ENCODE peak calls at places on chromosome 4, in ten cellular contexts. Z, W, M, I, G, B, H, X, P and S are unnamed samples.
A peak's percentile ranks its signal among the peaks of the same experiment; 100 is the strongest.

GRCh38 chr4:186957952-186958555 is 234.4 kb upstream of the FAT1 start:
- DNase-seq in X (no peak), B (no peak), Z (peak; percentile 7), P (no peak), W (no peak), G (no peak), I (no peak), M (peak; percentile 59), H (no peak), S (no peak)

GRCh38 chr4:5955201-5955821 is 62.4 kb upstream of the CRMP1 start:
- DNase-seq in I (peak; percentile 78), H (no peak), P (peak; percentile 17), B (no peak), W (peak; percentile 86), G (peak; percentile 68), Z (no peak), X (no peak), M (no peak), S (no peak)

GRCh38 chr4:78845469-78845868 is 69.3 kb downstream of the BMP2K start:
- DNase-seq in B (no peak), Z (no peak), X (peak; percentile 2), H (peak; percentile 22), P (no peak), I (no peak), W (no peak), M (no peak), G (no peak), S (peak; percentile 38)

GRCh38 chr4:144421839-144422565 is 224.0 kb upstream of the HHIP start:
- DNase-seq in H (no peak), W (no peak), I (no peak), G (no peak), Z (no peak), M (peak; percentile 65), B (no peak), P (no peak), X (no peak), S (no peak)

GRCh38 chr4:26568446-26568994 is 15.4 kb upstream of the TBC1D19 start:
- DNase-seq in G (no peak), H (peak; percentile 56), P (no peak), W (no peak), B (no peak), I (no peak), X (peak; percentile 94), Z (peak; percentile 98), M (peak; percentile 61), S (peak; percentile 58)

GRCh38 chr4:8655411-8656184 is 63.0 kb downstream of the CPZ start:
- DNase-seq in M (no peak), I (peak; percentile 75), G (peak; percentile 52), B (no peak), H (no peak), Z (no peak), X (no peak), W (no peak), P (no peak), S (no peak)

GRCh38 chr4:76515975-76516853 is 81.2 kb downstream of the SHROOM3 start:
- DNase-seq in H (peak; percentile 12), G (no peak), X (peak; percentile 14), B (no peak), M (no peak), P (no peak), Z (no peak), W (no peak), I (no peak), S (no peak)

GRCh38 chr4:11843340-11843739 is 414.6 kb upstream of the HS3ST1 start:
- DNase-seq in W (no peak), Z (no peak), I (no peak), G (no peak), P (no peak), H (no peak), M (no peak), B (no peak), X (no peak), S (no peak)

GRCh38 chr4:20126906-20127305 is 124.8 kb upstream of the SLIT2 start:
- DNase-seq in Z (peak; percentile 23), P (no peak), G (no peak), X (peak; percentile 92), H (no peak), M (peak; percentile 91), W (no peak), I (no peak), B (no peak), S (no peak)

GRCh38 chr4:30866907-30867306 is 146.7 kb downstream of the PCDH7 start:
- DNase-seq in G (no peak), H (no peak), B (no peak), W (no peak), I (no peak), P (no peak), M (peak; percentile 75), X (no peak), Z (peak; percentile 22), S (no peak)

GRCh38 chr4:10107111-10108091 is 9.2 kb downstream of the WDR1 start:
- DNase-seq in H (peak; percentile 44), P (no peak), M (peak; percentile 56), Z (no peak), X (peak; percentile 69), G (peak; percentile 66), W (no peak), B (no peak), I (no peak), S (peak; percentile 56)

GRCh38 chr4:82380344-82380743 is 6.6 kb upstream of the HNRNPD start:
- DNase-seq in I (peak; percentile 87), Z (no peak), G (peak; percentile 90), P (peak; percentile 69), W (peak; percentile 87), H (no peak), X (peak; percentile 33), M (peak; percentile 93), B (no peak), S (no peak)

GRCh38 chr4:126647756-126648396 is 984.9 kb upstream of the INTU start:
- DNase-seq in G (no peak), B (no peak), H (peak; percentile 26), Z (peak; percentile 65), P (no peak), M (no peak), X (no peak), I (no peak), W (no peak), S (no peak)

GRCh38 chr4:95285797-95286196 is 263.0 kb downstream of the UNC5C start:
- DNase-seq in P (no peak), B (no peak), W (no peak), H (no peak), X (no peak), M (no peak), I (no peak), Z (no peak), G (no peak), S (no peak)

GRCh38 chr4:150368667-150369066 is 213.3 kb upstream of the MAB21L2 start:
- DNase-seq in P (no peak), H (no peak), W (no peak), M (no peak), Z (no peak), B (no peak), X (no peak), I (no peak), G (no peak), S (no peak)

GRCh38 chr4:22338806-22339205 is 177.1 kb downstream of the ADGRA3 start:
- DNase-seq in Z (no peak), W (peak; percentile 43), H (peak; percentile 1), I (no peak), B (no peak), P (no peak), M (no peak), G (no peak), X (no peak), S (no peak)

GRCh38 chr4:106481801-106482200 is 113.2 kb upstream of the GIMD1 start:
- DNase-seq in B (no peak), X (no peak), P (no peak), M (no peak), W (no peak), I (no peak), Z (no peak), H (no peak), G (no peak), S (no peak)

DNA sequence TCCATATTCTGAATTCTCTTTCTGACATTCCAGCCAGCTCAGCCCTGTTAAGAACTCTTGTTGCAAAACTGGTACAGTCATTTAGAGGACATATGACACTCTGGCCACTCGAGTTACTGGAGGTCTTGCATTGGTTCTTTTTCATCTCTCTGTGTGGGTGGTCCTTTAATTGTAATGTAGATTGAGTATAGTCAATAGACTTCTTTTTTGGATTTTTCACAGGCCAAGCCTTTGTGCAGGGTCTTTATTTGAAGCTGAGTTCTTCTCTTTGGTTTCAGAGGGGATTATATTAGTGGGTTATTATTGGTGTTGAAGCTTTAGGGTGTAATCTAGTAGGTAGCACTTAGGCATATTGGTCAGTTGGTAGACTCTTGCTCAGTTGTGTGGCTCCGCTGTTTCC is 118.0 kb upstream of the GIMD1 start:
- DNase-seq in I (no peak), B (no peak), M (no peak), Z (no peak), G (no peak), H (no peak), X (peak; percentile 45), P (no peak), W (no peak), S (no peak)
- H3K4me3 ChIP-seq in I (no peak overlapping the region), B (no peak overlapping the region), M (no peak overlapping the region), Z (no peak overlapping the region), G (no peak overlapping the region), H (no peak overlapping the region), X (no peak overlapping the region), P (no peak overlapping the region), W (no peak overlapping the region), S (no peak overlapping the region)

GRCh38 chr4:38056024-38056685 is 96.0 kb downstream of the PTTG2 start:
- DNase-seq in G (no peak), B (no peak), H (peak; percentile 51), W (no peak), I (no peak), M (no peak), Z (no peak), P (peak; percentile 54), X (no peak), S (no peak)
- H3K4me3 ChIP-seq in G (no peak overlapping the region), B (no peak overlapping the region), H (no peak overlapping the region), W (no peak overlapping the region), I (no peak overlapping the region), M (no peak overlapping the region), Z (no peak overlapping the region), P (no peak overlapping the region), X (no peak overlapping the region), S (no peak overlapping the region)

GRCh38 chr4:140003851-140004579 is 150.0 kb downstream of the MAML3 start:
- DNase-seq in I (no peak), W (no peak), G (no peak), B (no peak), P (no peak), X (no peak), Z (no peak), M (no peak), H (no peak), S (no peak)
- H3K4me3 ChIP-seq in I (no peak overlapping the region), W (peak overlapping the region; percentile 49), G (peak overlapping the region; percentile 8), B (peak overlapping the region; percentile 44), P (peak overlapping the region; percentile 46), X (peak overlapping the region; percentile 77), Z (peak overlapping the region; percentile 38), M (peak overlapping the region; percentile 14), H (peak overlapping the region; percentile 27), S (peak overlapping the region; percentile 14)

DNA sequence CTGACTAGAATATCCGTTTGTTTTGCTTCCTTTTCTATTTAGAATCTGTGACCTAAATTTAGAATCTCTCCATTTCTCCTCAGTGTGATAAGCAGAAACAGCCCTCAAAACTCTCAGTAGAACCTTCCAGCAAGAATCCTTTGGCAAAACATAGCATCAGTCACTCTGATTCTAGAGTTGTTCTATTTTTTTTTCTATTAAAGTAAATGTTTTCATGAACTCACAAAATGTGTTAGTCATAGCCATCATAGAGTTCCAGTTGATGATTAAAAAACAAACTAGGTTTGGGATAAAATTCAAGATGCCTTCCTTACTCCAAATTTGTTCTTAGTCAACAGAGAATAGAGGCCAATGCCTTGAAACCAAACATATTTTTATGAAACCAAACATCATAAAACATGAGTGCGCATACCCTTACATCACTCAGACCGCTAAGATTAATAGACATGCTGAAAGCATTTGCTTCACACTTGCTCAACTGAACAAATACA is 13.2 kb upstream of the C1QTNF7 start:
- DNase-seq in M (no peak), H (peak; percentile 49), X (peak; percentile 64), W (no peak), Z (peak; percentile 68), G (no peak), B (no peak), P (no peak), I (no peak), S (no peak)
- H3K4me3 ChIP-seq in M (no peak overlapping the region), H (no peak overlapping the region), X (no peak overlapping the region), W (no peak overlapping the region), Z (no peak overlapping the region), G (no peak overlapping the region), B (no peak overlapping the region), P (no peak overlapping the region), I (no peak overlapping the region), S (no peak overlapping the region)